ENCODE peak calls at places on chromosomes 2 and 18, in five cellular contexts. C is lower lobe of right lung, Y is BJ, Q is thyroid gland, X is spleen. R is an unnamed sample.

GRCh38 chr18:22214731-22215528 is 45.5 kb downstream of the GATA6 start:
- DNase-seq in C (no peak), Y (no peak), Q (no peak), X (no peak), R (no peak)

GRCh38 chr18:13500891-13501887 is 225.2 kb downstream of the FAM210A start:
- DNase-seq in C (no peak), Y (peak; percentile 20), Q (peak; percentile 86), X (no peak), R (no peak)

GRCh38 chr2:17620280-17620679 is 79.8 kb downstream of the VSNL1 start:
- DNase-seq in C (no peak), Y (no peak), Q (peak; percentile 68), X (no peak), R (no peak)

GRCh38 chr2:71347517-71347916 is 15.9 kb downstream of the ZNF638 start:
- DNase-seq in C (no peak), Y (no peak), Q (no peak), X (no peak), R (no peak)

GRCh38 chr2:237171396-237171795 is 85.7 kb downstream of the COPS8 start:
- DNase-seq in C (no peak), Y (peak; percentile 91), Q (no peak), X (no peak), R (no peak)

GRCh38 chr18:58161659-58162058 is 117.6 kb downstream of the NEDD4L start:
- DNase-seq in C (no peak), Y (no peak), Q (no peak), X (no peak), R (no peak)

GRCh38 chr2:3312576-3313345 is 64.9 kb downstream of the EIPR1 start:
- DNase-seq in C (peak; percentile 10), Y (no peak), Q (no peak), X (peak; percentile 67), R (no peak)

GRCh38 chr2:63665806-63666205 is 77.0 kb downstream of the MDH1 start:
- DNase-seq in C (no peak), Y (peak; percentile 89), Q (no peak), X (no peak), R (no peak)

DNA sequence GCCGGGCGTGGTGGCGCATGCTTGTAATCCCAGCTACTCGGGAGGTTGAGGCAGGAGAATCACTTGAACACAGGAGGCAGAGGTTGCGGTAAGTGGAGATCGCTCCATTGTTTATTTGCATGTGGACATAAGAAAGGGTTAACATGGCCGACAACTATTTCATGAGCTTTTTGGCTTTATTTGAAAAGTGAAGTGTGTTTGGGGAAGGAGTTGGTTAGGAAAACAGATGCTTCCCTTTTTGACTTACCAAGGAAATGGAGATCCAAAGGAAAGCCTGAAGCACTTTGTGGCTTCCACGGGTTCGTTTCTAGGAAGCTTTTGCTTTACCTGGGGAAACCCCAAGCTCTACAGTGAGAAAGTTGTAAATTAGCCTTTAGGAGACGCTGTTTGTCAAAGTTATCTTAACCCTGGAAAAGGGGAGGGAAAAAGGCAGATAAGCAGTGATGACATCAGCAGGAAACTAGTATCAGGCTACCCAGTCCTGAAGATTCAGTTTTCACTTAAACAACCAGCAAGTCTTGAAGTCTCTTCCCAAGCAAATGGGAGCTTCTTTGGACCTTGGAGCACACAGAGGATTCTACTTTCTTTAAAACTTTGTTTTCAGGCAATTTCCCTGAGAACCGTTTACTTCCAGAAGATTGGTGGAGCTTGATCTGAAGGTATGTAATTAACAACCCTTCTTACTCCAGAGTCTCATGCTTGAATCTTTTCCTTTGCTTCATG is at the start of gene CASP10:
- DNase-seq in C (no peak), Y (no peak), Q (no peak), X (no peak), R (no peak)
- TF ChIP-seq CTCF in C (peak; percentile 55), Y (no peak), Q (peak; percentile 63), X (peak; percentile 74), R (peak; percentile 95)

GRCh38 chr2:210003394-210003793 is 956 bp downstream of the RPE start:
- DNase-seq in C (no peak), Y (no peak), Q (no peak), X (no peak), R (no peak)

GRCh38 chr2:210000464-210001324 is 1.7 kb upstream of the RPE start:
- DNase-seq in C (peak; percentile 46), Y (no peak), Q (no peak), X (peak; percentile 83), R (no peak)

GRCh38 chr2:210002158-210003157 is at the start of gene RPE:
- DNase-seq in C (peak; percentile 97), Y (peak; percentile 66), Q (peak; percentile 98), X (peak; percentile 98), R (peak; percentile 98)

GRCh38 chr2:209993968-209994367 is 8.5 kb upstream of the RPE start:
- DNase-seq in C (no peak), Y (no peak), Q (no peak), X (peak; percentile 47), R (no peak)

GRCh38 chr2:209998596-209998995 is 3.8 kb upstream of the RPE start:
- DNase-seq in C (no peak), Y (no peak), Q (no peak), X (no peak), R (no peak)
- TF ChIP-seq CTCF in C (no peak), Y (no peak), Q (no peak), X (no peak), R (no peak)

DNA sequence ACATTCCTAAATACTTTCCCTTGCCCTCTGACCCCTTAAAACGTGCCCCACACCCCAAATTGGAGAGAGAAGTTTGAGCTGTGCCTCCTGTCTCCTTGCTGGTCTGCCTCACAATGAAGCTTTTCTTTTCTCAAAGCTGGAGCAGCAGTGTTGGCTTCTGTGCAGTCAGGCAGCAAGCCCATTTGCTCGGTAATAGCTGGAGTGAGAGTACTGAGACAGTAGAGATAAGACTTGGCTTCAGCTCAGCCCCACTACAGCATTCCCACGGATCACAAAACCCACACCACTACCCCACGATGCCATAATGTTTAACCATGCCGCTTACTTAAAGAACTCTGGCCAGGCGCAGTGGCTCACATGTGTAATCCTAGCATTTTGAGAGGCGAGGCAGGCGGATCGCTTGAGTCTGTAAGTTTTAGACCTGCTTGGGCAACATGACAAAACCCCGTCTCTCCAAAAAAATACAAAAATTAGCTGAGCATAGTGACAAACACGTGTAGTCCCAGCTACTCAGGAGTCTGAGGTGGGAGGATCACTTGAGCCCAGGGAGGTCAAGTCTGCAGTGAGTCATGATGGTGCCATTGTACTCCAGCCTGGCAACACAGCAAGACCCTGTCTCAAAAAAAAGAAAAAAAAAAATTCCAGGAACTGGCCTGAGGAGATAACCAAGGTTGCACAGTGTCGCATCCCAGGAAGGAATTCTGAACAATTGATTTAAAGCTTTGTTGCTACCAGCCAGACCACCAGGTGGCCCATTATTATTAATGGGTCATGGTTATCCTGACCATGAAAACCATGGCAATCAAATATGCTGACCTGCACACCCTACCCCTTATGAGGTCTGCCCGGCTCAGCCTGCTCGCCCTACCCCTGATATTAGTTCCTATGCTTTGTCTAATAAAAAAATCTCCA is 73.3 kb downstream of the NCAPH start:
- DNase-seq in C (no peak), Y (no peak), Q (peak; percentile 59), X (no peak), R (no peak)
- TF ChIP-seq CTCF in C (no peak), Y (no peak), Q (no peak), X (no peak), R (no peak)

GRCh38 chr2:68167186-68167585 is 9.5 kb downstream of the PNO1 start:
- DNase-seq in C (no peak), Y (no peak), Q (no peak), X (no peak), R (no peak)

GRCh38 chr2:68171146-68171545 is 13.5 kb downstream of the PNO1 start:
- DNase-seq in C (no peak), Y (no peak), Q (no peak), X (no peak), R (no peak)

GRCh38 chr2:68171684-68172083 is 14.0 kb downstream of the PNO1 start:
- DNase-seq in C (no peak), Y (no peak), Q (no peak), X (no peak), R (no peak)

GRCh38 chr2:68172990-68173715 is 15.5 kb downstream of the PNO1 start:
- DNase-seq in C (no peak), Y (no peak), Q (no peak), X (no peak), R (no peak)

DNA sequence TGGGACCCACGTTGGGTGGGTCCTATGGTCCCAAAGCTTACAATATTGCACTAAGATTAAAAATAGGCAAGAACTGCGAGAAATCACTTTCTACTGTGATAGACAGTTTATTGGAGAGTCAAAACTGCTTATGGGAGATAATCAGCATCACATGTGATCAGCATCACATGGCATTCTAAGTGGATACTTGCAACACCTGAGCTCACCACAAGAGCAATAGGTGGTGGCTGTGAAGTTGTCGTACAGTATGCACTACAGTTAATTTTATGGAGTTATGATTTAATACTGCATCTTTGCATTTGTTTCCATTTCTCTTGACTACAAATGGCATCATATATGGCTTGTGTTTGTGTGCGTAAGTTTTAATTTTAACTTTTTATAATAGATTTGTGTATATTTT is 11.6 kb downstream of the PNO1 start:
- DNase-seq in C (no peak), Y (no peak), Q (no peak), X (no peak), R (no peak)
- TF ChIP-seq CTCF in C (no peak), Y (no peak), Q (no peak), X (no peak), R (no peak)

GRCh38 chr18:48020337-48021250 is 90.1 kb upstream of the SMAD2 start:
- DNase-seq in C (no peak), Y (no peak), Q (no peak), X (no peak), R (no peak)
- TF ChIP-seq CTCF in C (no peak), Y (no peak), Q (no peak), X (no peak), R (no peak)

GRCh38 chr2:1143129-1143528 is 192.5 kb downstream of the SNTG2 start:
- DNase-seq in C (no peak), Y (no peak), Q (no peak), X (no peak), R (no peak)

GRCh38 chr2:1152375-1152774 is 201.7 kb downstream of the SNTG2 start:
- DNase-seq in C (no peak), Y (no peak), Q (no peak), X (no peak), R (no peak)

GRCh38 chr2:1150724-1151511 is 200.3 kb downstream of the SNTG2 start:
- DNase-seq in C (no peak), Y (no peak), Q (no peak), X (no peak), R (no peak)

GRCh38 chr2:1153959-1154358 is 203.3 kb downstream of the SNTG2 start:
- DNase-seq in C (peak; percentile 62), Y (no peak), Q (no peak), X (no peak), R (no peak)

GRCh38 chr2:1147873-1148612 is 197.4 kb downstream of the SNTG2 start:
- DNase-seq in C (no peak), Y (no peak), Q (no peak), X (no peak), R (no peak)
- TF ChIP-seq CTCF in C (no peak), Y (no peak), Q (no peak), X (no peak), R (no peak)

DNA sequence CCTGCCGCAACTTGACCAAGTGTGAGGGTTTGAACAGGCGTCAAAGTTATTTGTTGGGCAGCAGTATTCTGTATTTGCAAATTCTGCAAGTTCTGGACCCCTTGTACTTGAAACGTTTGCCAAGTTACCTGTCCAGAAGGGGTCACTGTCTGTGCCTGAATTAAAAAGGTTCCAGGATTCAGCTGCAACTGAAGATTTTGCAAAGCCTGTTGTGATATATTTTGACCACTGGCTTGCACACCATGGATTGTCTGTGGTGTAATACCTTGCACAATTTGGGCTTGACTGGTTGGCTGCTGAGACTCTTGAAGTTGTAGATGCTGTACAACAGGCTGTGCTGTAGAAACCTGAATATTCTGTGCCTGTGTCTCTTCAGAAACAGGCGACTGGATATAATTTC is 10.2 kb downstream of the SP3 start:
- DNase-seq in C (no peak), Y (no peak), Q (no peak), X (no peak), R (no peak)
- TF ChIP-seq CTCF in C (no peak), Y (no peak), Q (no peak), X (no peak), R (no peak)

R was measured in Peyer's patch.